ENCODE peak calls at places on chromosome 15, in nine cellular contexts. Q, J, H, F, L, G, D, N and C are unnamed samples.

GRCh38 chr15:75449585-75450306 is 1.7 kb downstream of the SIN3A start:
- DNase-seq in J (no peak), F (no peak), Q (no peak), G (no peak), H (no peak), D (no peak), L (no peak), N (no peak), C (no peak)

GRCh38 chr15:74343797-74344127 is 23.7 kb downstream of the CYP11A1 start:
- DNase-seq in N (no peak), H (no peak), L (no peak), Q (no peak), G (no peak), F (no peak), D (no peak), J (no peak), C (no peak)

GRCh38 chr15:56744701-56745683 is 11.7 kb upstream of the ZNF280D start:
- DNase-seq in F (no peak), N (no peak), H (no peak), G (no peak), J (no peak), D (no peak), Q (no peak), L (no peak), C (no peak)

GRCh38 chr15:55196011-55196410 is 730 bp downstream of the RSL24D1 start:
- DNase-seq in L (peak), F (no peak), H (no peak), D (no peak), Q (peak), N (no peak), G (no peak), J (no peak), C (no peak)

GRCh38 chr15:63083541-63083940 is 38.1 kb upstream of the LACTB start:
- DNase-seq in Q (no peak), D (no peak), H (no peak), N (no peak), L (no peak), G (no peak), J (no peak), F (no peak), C (no peak)

GRCh38 chr15:74610302-74610951 is 5.2 kb upstream of the CLK3 start:
- DNase-seq in G (no peak), H (no peak), Q (no peak), N (no peak), F (no peak), D (no peak), J (no peak), L (no peak), C (no peak)

GRCh38 chr15:41647269-41647668 is 12.9 kb upstream of the MGA start:
- DNase-seq in J (no peak), N (no peak), L (no peak), F (no peak), D (no peak), Q (no peak), G (no peak), H (no peak), C (no peak)

GRCh38 chr15:99253381-99254090 is 2.3 kb downstream of the LRRC28 start:
- DNase-seq in H (no peak), F (no peak), G (no peak), D (peak), J (peak), N (no peak), Q (no peak), L (peak), C (peak)

GRCh38 chr15:45174577-45174976 is 13.2 kb downstream of the SHF start:
- DNase-seq in N (no peak), H (no peak), F (no peak), D (no peak), Q (no peak), G (no peak), J (no peak), L (no peak), C (no peak)

GRCh38 chr15:40598126-40598525 is 4.1 kb downstream of the KNL1 start:
- DNase-seq in Q (no peak), D (no peak), G (no peak), F (no peak), L (no peak), H (no peak), J (no peak), N (no peak), C (no peak)

GRCh38 chr15:75347222-75348033 is 589 bp downstream of the NEIL1 start:
- DNase-seq in G (no peak), D (no peak), N (no peak), H (no peak), J (peak), F (no peak), L (peak), Q (peak), C (peak)

GRCh38 chr15:74170083-74170844 is 3.2 kb upstream of the ISLR start:
- DNase-seq in L (no peak), Q (no peak), D (no peak), J (no peak), G (no peak), N (no peak), H (no peak), F (no peak), C (no peak)

GRCh38 chr15:68364660-68365035 is 67.3 kb downstream of the ITGA11 start:
- DNase-seq in F (no peak), Q (no peak), L (no peak), D (no peak), N (no peak), H (no peak), J (no peak), G (no peak), C (no peak)

GRCh38 chr15:75641603-75642002 is 1.6 kb upstream of the IMP3 start:
- DNase-seq in L (no peak), D (no peak), Q (peak), F (no peak), H (no peak), G (no peak), J (no peak), N (no peak), C (no peak)

GRCh38 chr15:34078900-34079299 is 22.8 kb downstream of the EMC7 start:
- DNase-seq in D (no peak), H (no peak), L (no peak), Q (no peak), G (no peak), J (no peak), N (no peak), F (no peak), C (no peak)

GRCh38 chr15:89198934-89199333 is 22.4 kb downstream of the RLBP1 start:
- DNase-seq in J (no peak), L (no peak), Q (no peak), G (no peak), H (no peak), D (no peak), F (no peak), N (no peak), C (no peak)